ENCODE peak calls at places on chromosomes 13 and 19, in seven cellular contexts. Z, X, A, I, H, P and Y are unnamed samples.

GRCh38 chr19:6765738-6766356 is 1.4 kb downstream of the SH2D3A start:
- DNase-seq in Z (peak), X (no peak), A (peak), I (peak), H (peak), P (no peak), Y (no peak)

GRCh38 chr19:12930002-12930645 is 3.4 kb downstream of the FARSA start:
- DNase-seq in Z (no peak), X (no peak), A (no peak), I (no peak), H (no peak), P (no peak), Y (no peak)

GRCh38 chr13:109396266-109396665 is 390.1 kb downstream of the IRS2 start:
- DNase-seq in Z (no peak), X (no peak), A (no peak), I (no peak), H (no peak), P (no peak), Y (no peak)

GRCh38 chr13:77429320-77430142 is 102.6 kb upstream of the MYCBP2 start:
- DNase-seq in Z (peak), X (no peak), A (no peak), I (peak), H (no peak), P (peak), Y (no peak)

GRCh38 chr13:35210234-35210633 is 266.3 kb downstream of the MAB21L1 start:
- DNase-seq in Z (peak), X (no peak), A (no peak), I (no peak), H (no peak), P (no peak), Y (peak)

GRCh38 chr13:50386527-50387123 is 371.4 kb downstream of the KCNRG start:
- DNase-seq in Z (no peak), X (no peak), A (peak), I (no peak), H (no peak), P (no peak), Y (peak)

GRCh38 chr19:54179262-54179587 is 6.3 kb upstream of the TMC4 start:
- DNase-seq in Z (no peak), X (no peak), A (no peak), I (no peak), H (no peak), P (no peak), Y (no peak)

GRCh38 chr19:1618157-1619093 is 13.2 kb upstream of the UQCR11 start:
- DNase-seq in Z (peak), X (no peak), A (peak), I (peak), H (peak), P (no peak), Y (peak)

GRCh38 chr13:52599853-52600603 is 42.2 kb upstream of the HNRNPA1L2 start:
- DNase-seq in Z (peak), X (peak), A (peak), I (peak), H (peak), P (no peak), Y (no peak)

GRCh38 chr13:49020940-49021548 is 45.3 kb downstream of the FNDC3A start:
- DNase-seq in Z (peak), X (no peak), A (no peak), I (peak), H (no peak), P (peak), Y (peak)

GRCh38 chr19:1453525-1454371 is 3.8 kb downstream of the APC2 start:
- DNase-seq in Z (peak), X (peak), A (no peak), I (no peak), H (peak), P (no peak), Y (no peak)

GRCh38 chr13:112877066-112877465 is 91.9 kb upstream of the MCF2L start:
- DNase-seq in Z (no peak), X (no peak), A (no peak), I (no peak), H (no peak), P (no peak), Y (no peak)

GRCh38 chr19:16772841-16773240 is 53.2 kb downstream of the NWD1 start:
- DNase-seq in Z (no peak), X (no peak), A (no peak), I (no peak), H (no peak), P (no peak), Y (no peak)

GRCh38 chr13:74063533-74064100 is 70.6 kb downstream of the KLF12 start:
- DNase-seq in Z (no peak), X (no peak), A (no peak), I (no peak), H (no peak), P (no peak), Y (no peak)
- H3K4me3 ChIP-seq in Z (no peak), X (peak), A (no peak), I (no peak), H (no peak), P (no peak), Y (peak)

GRCh38 chr19:4327252-4327876 is 11.3 kb downstream of the STAP2 start:
- DNase-seq in Z (peak), X (peak), A (peak), I (no peak), H (peak), P (no peak), Y (peak)
- H3K4me3 ChIP-seq in Z (no peak), X (peak), A (no peak), I (no peak), H (no peak), P (peak), Y (peak)

DNA sequence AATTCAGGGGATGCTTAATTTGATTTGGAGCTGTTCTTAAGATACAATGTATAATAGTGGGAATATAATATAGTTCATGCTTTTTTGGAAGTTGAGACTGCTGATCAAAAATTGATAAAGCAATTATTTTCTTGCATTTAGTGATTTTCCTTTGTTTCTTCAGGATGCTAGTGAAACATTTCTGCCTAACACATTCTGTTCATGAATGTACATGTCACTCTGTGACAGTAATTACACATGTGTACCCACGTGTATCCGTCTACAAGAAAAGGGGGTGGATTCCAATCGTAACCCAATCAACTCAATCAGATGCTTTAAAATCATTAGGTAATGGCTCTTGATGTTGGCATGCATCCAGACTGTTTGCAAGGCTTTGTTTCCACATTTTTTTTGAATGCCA is 5.0 kb upstream of the FRY start:
- DNase-seq in Z (no peak), X (no peak), A (no peak), I (no peak), H (no peak), P (no peak), Y (no peak)
- H3K4me3 ChIP-seq in Z (no peak), X (no peak), A (no peak), I (no peak), H (no peak), P (no peak), Y (no peak)

DNA sequence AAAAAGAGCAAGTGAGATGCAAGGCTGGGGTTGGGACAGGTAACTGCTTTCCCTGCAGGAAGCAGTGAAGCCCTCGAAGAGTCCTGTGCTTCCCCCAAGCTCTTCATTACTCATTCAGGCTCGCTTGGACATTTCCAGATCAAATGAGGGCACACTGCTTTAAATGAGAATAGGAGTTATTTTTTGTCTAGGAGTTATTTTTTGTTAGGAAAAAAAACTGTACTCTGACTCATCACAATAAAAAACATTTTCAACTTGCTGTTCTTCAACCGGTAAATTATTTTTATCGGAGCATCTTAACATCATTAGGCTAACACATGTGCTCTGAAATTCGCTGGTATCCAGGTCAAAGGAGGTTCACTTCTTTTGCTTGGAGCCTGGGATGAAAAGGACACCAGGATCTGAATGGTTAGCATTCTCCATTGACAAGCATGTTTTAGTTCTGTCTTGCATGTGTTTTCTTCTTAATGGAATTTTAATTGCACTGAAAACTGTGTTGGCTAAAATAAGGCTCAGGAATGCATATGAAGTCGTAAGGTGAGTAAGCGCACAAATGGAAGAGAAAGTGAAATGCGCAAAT is 80.7 kb upstream of the STK24 start:
- DNase-seq in Z (no peak), X (no peak), A (no peak), I (no peak), H (no peak), P (no peak), Y (no peak)
- H3K4me3 ChIP-seq in Z (no peak), X (no peak), A (no peak), I (no peak), H (no peak), P (no peak), Y (no peak)

GRCh38 chr13:19185865-19186645 is 4.4 kb upstream of the TUBA3C start:
- DNase-seq in Z (no peak), X (no peak), A (no peak), I (no peak), H (no peak), P (no peak), Y (no peak)
- H3K4me3 ChIP-seq in Z (no peak), X (no peak), A (no peak), I (no peak), H (no peak), P (no peak), Y (no peak)

DNA sequence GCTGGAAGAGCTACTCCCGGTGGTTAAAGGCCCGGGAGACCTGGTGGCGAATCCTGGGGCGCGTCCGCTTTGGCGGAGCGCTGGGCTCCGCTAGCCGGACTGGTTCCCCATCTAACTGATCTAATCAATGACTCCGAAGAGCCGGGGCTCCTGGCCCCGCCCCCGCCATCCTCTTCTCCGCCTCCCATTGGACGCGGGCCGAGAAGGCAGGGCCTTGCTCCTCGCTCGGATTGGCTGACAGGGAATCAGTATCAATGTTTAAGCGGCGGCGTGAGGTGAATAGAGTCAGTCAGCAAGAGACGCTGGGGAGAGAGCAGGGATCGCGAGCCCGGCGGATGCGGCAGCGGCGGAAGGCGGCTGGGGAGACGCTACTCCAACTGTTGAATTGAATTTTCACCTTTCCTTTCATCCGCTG is 1.7 kb upstream of the PCDH17 start:
- DNase-seq in Z (peak), X (peak), A (peak), I (no peak), H (peak), P (peak), Y (peak)
- H3K4me3 ChIP-seq in Z (peak), X (peak), A (peak), I (no peak), H (no peak), P (peak), Y (peak)

DNA sequence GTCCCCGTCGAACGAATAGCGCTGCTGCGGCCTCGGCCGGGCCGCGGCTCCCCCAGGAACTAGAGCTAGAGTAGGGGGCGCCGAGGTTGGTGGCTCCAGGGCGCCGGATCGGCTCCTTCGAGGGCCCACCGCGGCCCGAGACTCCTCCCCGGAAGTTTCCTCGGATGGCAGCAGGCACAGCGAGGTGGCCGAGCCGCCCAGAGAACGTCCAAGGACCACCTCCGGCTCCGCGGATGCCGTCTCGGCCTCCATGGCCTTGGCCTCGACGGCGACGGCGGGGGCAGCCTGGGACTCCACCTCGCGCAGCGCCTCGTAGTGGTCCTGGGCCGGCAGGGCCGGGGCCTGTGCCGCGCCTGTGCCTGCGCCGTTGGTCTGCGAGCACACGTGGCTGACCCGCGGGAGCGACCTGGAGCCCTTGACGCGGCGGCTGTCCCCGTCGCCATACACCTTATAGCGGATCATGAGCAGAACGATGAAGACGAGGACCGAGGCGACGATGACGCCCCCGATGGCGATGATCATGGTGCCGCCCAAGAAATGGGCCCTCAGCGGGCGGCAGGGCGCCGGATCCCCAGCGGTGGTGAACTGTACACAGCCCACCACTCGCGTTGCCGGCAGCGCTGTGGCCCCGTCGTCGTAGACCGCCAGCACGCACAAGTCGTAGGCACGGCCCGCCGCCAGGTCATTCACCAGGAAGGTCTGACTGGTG is 11.8 kb downstream of the IFNL1 start:
- DNase-seq in Z (no peak), X (no peak), A (peak), I (no peak), H (no peak), P (no peak), Y (no peak)
- H3K4me3 ChIP-seq in Z (no peak), X (peak), A (peak), I (no peak), H (no peak), P (no peak), Y (no peak)

DNA sequence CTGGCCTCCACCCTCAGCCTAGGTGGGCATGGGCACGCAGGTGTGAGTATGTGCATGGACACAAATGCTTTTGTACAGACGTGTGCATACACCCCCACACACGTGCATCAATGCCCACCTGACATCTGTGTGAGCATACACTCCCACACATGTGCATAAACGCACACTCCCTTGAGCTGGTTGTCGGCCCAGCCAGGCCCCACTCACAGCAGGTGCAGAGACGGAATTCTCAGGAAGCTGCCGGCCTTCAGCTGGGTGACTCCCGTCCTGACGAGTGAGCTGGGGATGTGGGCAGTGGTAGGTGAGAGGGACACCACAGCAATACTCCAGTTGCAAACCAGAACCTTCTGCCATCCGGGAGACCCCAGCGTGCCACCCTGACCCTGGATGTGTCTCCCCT is 1.0 kb downstream of the LGI4 start:
- DNase-seq in Z (no peak), X (no peak), A (no peak), I (no peak), H (no peak), P (no peak), Y (no peak)
- H3K4me3 ChIP-seq in Z (no peak), X (peak), A (no peak), I (no peak), H (no peak), P (no peak), Y (no peak)

GRCh38 chr19:14056741-14057356 is 5.0 kb downstream of the PALM3 start:
- DNase-seq in Z (no peak), X (no peak), A (no peak), I (no peak), H (no peak), P (no peak), Y (no peak)
- H3K4me3 ChIP-seq in Z (no peak), X (peak), A (peak), I (no peak), H (no peak), P (peak), Y (peak)

DNA sequence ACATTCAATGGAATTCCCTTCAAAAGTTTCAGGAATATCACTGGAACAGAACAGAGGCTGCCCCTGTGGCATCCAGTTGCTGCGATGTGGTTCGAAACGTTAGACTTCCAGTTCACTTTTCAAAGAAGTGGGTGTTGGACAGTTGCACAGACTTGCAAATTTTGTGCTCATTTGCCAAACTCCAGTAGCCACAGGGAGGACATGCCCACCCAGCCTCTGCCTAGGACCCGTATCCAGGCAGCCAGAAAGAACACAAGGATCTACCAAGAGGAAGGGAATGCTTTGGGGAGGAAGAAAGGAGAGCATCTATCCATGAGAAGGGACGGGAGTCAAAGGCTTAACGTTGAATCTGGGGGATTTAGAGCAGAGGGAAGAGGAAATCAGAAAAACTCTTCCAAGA is at the start of gene METTL21C:
- DNase-seq in Z (no peak), X (no peak), A (no peak), I (no peak), H (no peak), P (no peak), Y (no peak)
- H3K4me3 ChIP-seq in Z (no peak), X (no peak), A (no peak), I (no peak), H (no peak), P (no peak), Y (no peak)